ENCODE peak calls at places on chromosomes 2 and 18, in eight cellular contexts. R, H, W, V, L, Q, N and M are unnamed samples.

GRCh38 chr18:43012951-43013350 is 102.5 kb downstream of the RIT2 start:
- DNase-seq in R (no peak), L (no peak), W (no peak), Q (no peak), H (no peak), N (no peak), V (no peak), M (peak; percentile 13)

GRCh38 chr18:28158083-28158581 is 18.8 kb downstream of the CDH2 start:
- DNase-seq in W (no peak), Q (no peak), H (no peak), R (no peak), N (no peak), L (peak; percentile 6), V (no peak), M (peak; percentile 37)

GRCh38 chr2:96105152-96105915 is 11.0 kb downstream of the ADRA2B start:
- DNase-seq in R (no peak), Q (no peak), N (no peak), V (no peak), H (no peak), W (no peak), L (no peak), M (no peak)

GRCh38 chr18:47260138-47260923 is 8.9 kb upstream of the SKOR2 start:
- DNase-seq in V (no peak), N (no peak), Q (no peak), R (no peak), W (peak; percentile 29), L (peak; percentile 53), H (peak; percentile 42), M (peak; percentile 89)

GRCh38 chr2:205650450-205650849 is 31.9 kb upstream of the NRP2 start:
- DNase-seq in W (no peak), V (no peak), R (no peak), N (no peak), H (peak; percentile 96), L (peak; percentile 93), Q (no peak), M (no peak)

GRCh38 chr18:22171263-22171838 is 2.0 kb downstream of the GATA6 start:
- DNase-seq in L (no peak), V (no peak), R (no peak), N (no peak), Q (no peak), W (no peak), H (no peak), M (no peak)

GRCh38 chr2:44708646-44709000 is 232.9 kb upstream of the SIX3 start:
- DNase-seq in W (no peak), H (no peak), Q (no peak), V (no peak), L (no peak), R (no peak), N (no peak), M (no peak)

GRCh38 chr18:76458522-76459311 is 36.3 kb downstream of the ZNF516 start:
- DNase-seq in N (no peak), Q (no peak), W (no peak), L (no peak), H (no peak), V (no peak), R (no peak), M (no peak)

GRCh38 chr2:17166506-17166905 is 351.7 kb downstream of the RAD51AP2 start:
- DNase-seq in Q (no peak), V (no peak), N (no peak), H (no peak), R (no peak), L (no peak), W (no peak), M (no peak)

GRCh38 chr2:26885651-26886329 is 37.9 kb downstream of the DPYSL5 start:
- DNase-seq in R (no peak), Q (no peak), N (peak; percentile 27), L (no peak), W (no peak), H (no peak), V (no peak), M (no peak)

GRCh38 chr2:192016265-192016664 is 169.4 kb upstream of the CAVIN2 start:
- DNase-seq in N (no peak), R (no peak), V (no peak), L (peak; percentile 15), H (peak; percentile 65), Q (no peak), W (peak; percentile 30), M (no peak)

GRCh38 chr2:127516031-127516430 is 10.3 kb downstream of the IWS1 start:
- DNase-seq in H (peak; percentile 88), Q (no peak), W (no peak), L (peak; percentile 63), N (no peak), V (no peak), R (no peak), M (peak; percentile 89)

GRCh38 chr18:62634471-62634870 is 80.9 kb upstream of the PHLPP1 start:
- DNase-seq in L (peak; percentile 48), R (no peak), H (peak; percentile 69), W (no peak), N (no peak), Q (no peak), V (no peak), M (no peak)

GRCh38 chr18:40046596-40046995 is 1908.4 kb upstream of the PIK3C3 start:
- DNase-seq in N (no peak), W (no peak), V (peak; percentile 15), L (no peak), R (no peak), H (no peak), Q (no peak), M (no peak)

GRCh38 chr2:69298862-69299261 is 88.2 kb downstream of the GFPT1 start:
- DNase-seq in W (peak; percentile 30), N (no peak), R (no peak), L (no peak), Q (no peak), V (no peak), H (peak; percentile 78), M (peak; percentile 63)

GRCh38 chr2:71073475-71073874 is 5.0 kb downstream of the NAGK start:
- DNase-seq in V (no peak), Q (no peak), L (no peak), N (no peak), W (no peak), R (no peak), H (no peak), M (no peak)

GRCh38 chr18:79275461-79275860 is 120.3 kb upstream of the NFATC1 start:
- DNase-seq in V (no peak), R (no peak), W (no peak), H (no peak), Q (no peak), L (no peak), N (no peak), M (peak; percentile 15)

GRCh38 chr2:1816414-1816911 is 72.1 kb upstream of the PXDN start:
- DNase-seq in Q (no peak), W (no peak), R (no peak), H (peak; percentile 79), N (no peak), L (peak; percentile 83), V (no peak), M (no peak)

GRCh38 chr2:216260629-216261028 is 111.7 kb downstream of the MARCHF4 start:
- DNase-seq in N (no peak), L (no peak), R (no peak), Q (no peak), V (no peak), W (no peak), H (no peak), M (no peak)

GRCh38 chr2:207692206-207693065 is 19.0 kb upstream of the CCNYL1 start:
- DNase-seq in L (peak; percentile 33), W (peak; percentile 35), V (no peak), R (peak; percentile 1), Q (no peak), H (peak; percentile 36), N (peak; percentile 34), M (peak; percentile 36)

GRCh38 chr2:240432820-240433801 is 2.4 kb upstream of the GPC1 start:
- DNase-seq in V (no peak), Q (no peak), W (no peak), L (no peak), R (no peak), N (no peak), H (no peak), M (no peak)

GRCh38 chr2:140585016-140585415 is 1545.8 kb downstream of the LRP1B start:
- DNase-seq in N (no peak), V (no peak), Q (no peak), L (no peak), W (no peak), H (no peak), R (no peak), M (no peak)

GRCh38 chr18:24187049-24187448 is 48.2 kb downstream of the CABYR start:
- DNase-seq in N (no peak), R (no peak), V (no peak), Q (no peak), H (no peak), W (no peak), L (no peak), M (no peak)

GRCh38 chr2:189350515-189351209 is 90.6 kb upstream of the WDR75 start:
- DNase-seq in V (no peak), W (no peak), R (no peak), L (peak; percentile 84), H (peak; percentile 98), Q (no peak), N (no peak), M (peak; percentile 78)

GRCh38 chr18:6257950-6258349 is 156.8 kb downstream of the L3MBTL4 start:
- DNase-seq in Q (no peak), N (no peak), R (no peak), V (no peak), H (no peak), L (no peak), W (no peak), M (no peak)

GRCh38 chr18:10560457-10561045 is 34.7 kb downstream of the NAPG start:
- DNase-seq in L (peak; percentile 86), N (peak; percentile 44), V (peak; percentile 39), H (peak; percentile 70), Q (no peak), W (peak; percentile 67), R (peak; percentile 40), M (peak; percentile 82)

GRCh38 chr18:75553021-75553420 is 125.5 kb upstream of the SMIM21 start:
- DNase-seq in Q (no peak), W (no peak), R (no peak), V (no peak), N (no peak), H (no peak), L (no peak), M (no peak)

GRCh38 chr2:85935746-85936208 is 47.0 kb upstream of the ST3GAL5 start:
- DNase-seq in V (peak; percentile 93), N (no peak), L (peak; percentile 50), W (peak; percentile 89), H (peak; percentile 90), R (no peak), Q (no peak), M (peak; percentile 75)

GRCh38 chr2:134866498-134867099 is 28.2 kb downstream of the ACMSD start:
- DNase-seq in W (no peak), H (peak; percentile 16), R (no peak), Q (no peak), N (no peak), V (no peak), L (no peak), M (no peak)

GRCh38 chr2:35365859-35366258 is 989.7 kb upstream of the CRIM1 start:
- DNase-seq in W (no peak), V (no peak), N (no peak), Q (no peak), H (no peak), R (no peak), L (no peak), M (no peak)

GRCh38 chr18:75226301-75226955 is 15.8 kb downstream of the TSHZ1 start:
- DNase-seq in L (no peak), R (no peak), Q (no peak), H (no peak), W (no peak), N (no peak), V (no peak), M (peak; percentile 13)

GRCh38 chr2:216765810-216766259 is 70.5 kb upstream of the IGFBP5 start:
- DNase-seq in L (no peak), Q (no peak), R (peak; percentile 90), V (no peak), H (no peak), N (no peak), W (no peak), M (no peak)

GRCh38 chr2:168401771-168402170 is 54.3 kb upstream of the CERS6 start:
- DNase-seq in R (no peak), V (no peak), L (no peak), W (no peak), Q (no peak), N (no peak), H (no peak), M (no peak)